ENCODE peak calls at places on chromosome 21, in four cellular contexts. One of them, this sample, is unnamed.

GRCh38 chr21:19034041-19034440 is 630.5 kb upstream of the TMPRSS15 start:
- DNase-seq in posterior cingulate gyrus: no peak
- DNase-seq in heart left ventricle: no peak
- DNase-seq in left cardiac atrium: no peak
- DNase-seq in this sample: no peak

GRCh38 chr21:31875424-31876097 is 2.7 kb downstream of the HUNK start:
- DNase-seq in heart left ventricle: no peak
- DNase-seq in left cardiac atrium: no peak
- DNase-seq in posterior cingulate gyrus: no peak
- DNase-seq in this sample: no peak

GRCh38 chr21:46093668-46094400 is 4.1 kb upstream of the COL6A2 start:
- DNase-seq in left cardiac atrium: no peak
- DNase-seq in heart left ventricle: no peak
- DNase-seq in posterior cingulate gyrus: no peak
- DNase-seq in this sample: no peak

GRCh38 chr21:33510826-33511225 is 19.3 kb upstream of the DNAJC28 start:
- DNase-seq in heart left ventricle: no peak
- DNase-seq in left cardiac atrium: no peak
- DNase-seq in posterior cingulate gyrus: no peak
- DNase-seq in this sample: no peak

GRCh38 chr21:44533121-44533890 is 6.7 kb downstream of the KRTAP10-1 start:
- DNase-seq in heart left ventricle: no peak
- DNase-seq in left cardiac atrium: no peak
- DNase-seq in posterior cingulate gyrus: no peak
- DNase-seq in this sample: no peak

GRCh38 chr21:41360072-41360821 is 1.6 kb upstream of the MX2 start:
- DNase-seq in posterior cingulate gyrus: no peak
- DNase-seq in heart left ventricle: no peak
- DNase-seq in left cardiac atrium: peak; percentile 68
- DNase-seq in this sample: no peak

GRCh38 chr21:35831230-35831629 is 229.1 kb downstream of the SETD4 start:
- DNase-seq in posterior cingulate gyrus: no peak
- DNase-seq in heart left ventricle: no peak
- DNase-seq in left cardiac atrium: no peak
- DNase-seq in this sample: no peak

GRCh38 chr21:44354775-44355771 is 1.7 kb downstream of the TRPM2 start:
- DNase-seq in posterior cingulate gyrus: no peak
- DNase-seq in left cardiac atrium: no peak
- DNase-seq in heart left ventricle: no peak
- DNase-seq in this sample: no peak

GRCh38 chr21:15058718-15059316 is 6.0 kb downstream of the NRIP1 start:
- DNase-seq in heart left ventricle: no peak
- DNase-seq in posterior cingulate gyrus: no peak
- DNase-seq in left cardiac atrium: no peak
- DNase-seq in this sample: no peak

GRCh38 chr21:32613436-32614043 is 1.4 kb upstream of the CFAP298 start:
- DNase-seq in heart left ventricle: no peak
- DNase-seq in posterior cingulate gyrus: no peak
- DNase-seq in left cardiac atrium: no peak
- DNase-seq in this sample: no peak

GRCh38 chr21:42414928-42415769 is 11.4 kb downstream of the UBASH3A start:
- DNase-seq in left cardiac atrium: peak; percentile 33
- DNase-seq in posterior cingulate gyrus: no peak
- DNase-seq in heart left ventricle: no peak
- DNase-seq in this sample: peak; percentile 37

GRCh38 chr21:44951186-44951915 is 11.5 kb downstream of the SLX9 start:
- DNase-seq in heart left ventricle: no peak
- DNase-seq in left cardiac atrium: peak; percentile 20
- DNase-seq in posterior cingulate gyrus: no peak
- DNase-seq in this sample: no peak

GRCh38 chr21:45525910-45526306 is 16.3 kb downstream of the SLC19A1 start:
- DNase-seq in posterior cingulate gyrus: no peak
- DNase-seq in left cardiac atrium: peak; percentile 11
- DNase-seq in heart left ventricle: no peak
- DNase-seq in this sample: no peak

GRCh38 chr21:46168659-46169386 is 13.4 kb upstream of the FTCD start:
- DNase-seq in posterior cingulate gyrus: peak; percentile 5
- DNase-seq in left cardiac atrium: no peak
- DNase-seq in heart left ventricle: no peak
- DNase-seq in this sample: peak; percentile 4

GRCh38 chr21:28445081-28445830 is 547.4 kb downstream of the LTN1 start:
- DNase-seq in posterior cingulate gyrus: no peak
- DNase-seq in heart left ventricle: no peak
- DNase-seq in left cardiac atrium: no peak
- DNase-seq in this sample: no peak

GRCh38 chr21:36719614-36720013 is 20.7 kb downstream of the SIM2 start:
- DNase-seq in left cardiac atrium: no peak
- DNase-seq in heart left ventricle: no peak
- DNase-seq in posterior cingulate gyrus: no peak
- DNase-seq in this sample: no peak

GRCh38 chr21:35801388-35801787 is 258.9 kb downstream of the SETD4 start:
- DNase-seq in posterior cingulate gyrus: no peak
- DNase-seq in heart left ventricle: no peak
- DNase-seq in left cardiac atrium: no peak
- DNase-seq in this sample: no peak

GRCh38 chr21:42350899-42351543 is at the start of gene TFF2:
- DNase-seq in posterior cingulate gyrus: no peak
- DNase-seq in left cardiac atrium: no peak
- DNase-seq in heart left ventricle: no peak
- DNase-seq in this sample: no peak

GRCh38 chr21:26550357-26550756 is 22.7 kb downstream of the CYYR1 start:
- DNase-seq in left cardiac atrium: no peak
- DNase-seq in heart left ventricle: no peak
- DNase-seq in posterior cingulate gyrus: no peak
- DNase-seq in this sample: no peak

GRCh38 chr21:17458279-17458678 is 54.6 kb upstream of the CXADR start:
- DNase-seq in heart left ventricle: no peak
- DNase-seq in left cardiac atrium: no peak
- DNase-seq in posterior cingulate gyrus: no peak
- DNase-seq in this sample: no peak

GRCh38 chr21:33099131-33099530 is 29.2 kb downstream of the OLIG1 start:
- DNase-seq in posterior cingulate gyrus: no peak
- DNase-seq in heart left ventricle: no peak
- DNase-seq in left cardiac atrium: no peak
- DNase-seq in this sample: no peak

GRCh38 chr21:32329776-32330175 is 31.1 kb downstream of the MRAP start:
- DNase-seq in posterior cingulate gyrus: no peak
- DNase-seq in left cardiac atrium: no peak
- DNase-seq in heart left ventricle: no peak
- DNase-seq in this sample: no peak

GRCh38 chr21:33434770-33435360 is 31.7 kb downstream of the IFNGR2 start:
- DNase-seq in left cardiac atrium: no peak
- DNase-seq in heart left ventricle: no peak
- DNase-seq in posterior cingulate gyrus: no peak
- DNase-seq in this sample: no peak

GRCh38 chr21:27423073-27423472 is 456.2 kb upstream of the ADAMTS5 start:
- DNase-seq in heart left ventricle: peak; percentile 53
- DNase-seq in posterior cingulate gyrus: no peak
- DNase-seq in left cardiac atrium: peak; percentile 67
- DNase-seq in this sample: peak; percentile 53

GRCh38 chr21:34018185-34018584 is 55.2 kb upstream of the MRPS6 start:
- DNase-seq in posterior cingulate gyrus: no peak
- DNase-seq in left cardiac atrium: no peak
- DNase-seq in heart left ventricle: no peak
- DNase-seq in this sample: no peak

GRCh38 chr21:38179504-38179900 is 77.3 kb upstream of the KCNJ15 start:
- DNase-seq in heart left ventricle: no peak
- DNase-seq in left cardiac atrium: no peak
- DNase-seq in posterior cingulate gyrus: no peak
- DNase-seq in this sample: no peak

GRCh38 chr21:46264690-46265144 is 20.7 kb downstream of the MCM3AP start:
- DNase-seq in heart left ventricle: no peak
- DNase-seq in posterior cingulate gyrus: no peak
- DNase-seq in left cardiac atrium: no peak
- DNase-seq in this sample: no peak

GRCh38 chr21:18812308-18812707 is 408.7 kb upstream of the TMPRSS15 start:
- DNase-seq in heart left ventricle: no peak
- DNase-seq in left cardiac atrium: no peak
- DNase-seq in posterior cingulate gyrus: no peak
- DNase-seq in this sample: no peak

GRCh38 chr21:42044871-42045495 is 26.1 kb upstream of the UMODL1 start:
- DNase-seq in left cardiac atrium: no peak
- DNase-seq in heart left ventricle: no peak
- DNase-seq in posterior cingulate gyrus: no peak
- DNase-seq in this sample: no peak

GRCh38 chr21:20313013-20313412 is 685.2 kb upstream of the NCAM2 start:
- DNase-seq in heart left ventricle: no peak
- DNase-seq in posterior cingulate gyrus: no peak
- DNase-seq in left cardiac atrium: no peak
- DNase-seq in this sample: no peak

GRCh38 chr21:42059721-42060120 is 11.4 kb upstream of the UMODL1 start:
- DNase-seq in posterior cingulate gyrus: no peak
- DNase-seq in heart left ventricle: no peak
- DNase-seq in left cardiac atrium: no peak
- DNase-seq in this sample: no peak

GRCh38 chr21:33135925-33136324 is 66.0 kb downstream of the OLIG1 start:
- DNase-seq in left cardiac atrium: no peak
- DNase-seq in heart left ventricle: no peak
- DNase-seq in posterior cingulate gyrus: no peak
- DNase-seq in this sample: no peak

GRCh38 chr21:45886610-45887026 is 95.0 kb upstream of the COL6A1 start:
- DNase-seq in left cardiac atrium: peak; percentile 28
- DNase-seq in heart left ventricle: no peak
- DNase-seq in posterior cingulate gyrus: no peak
- DNase-seq in this sample: no peak

GRCh38 chr21:32392880-32393676 is at the start of gene URB1:
- DNase-seq in posterior cingulate gyrus: peak; percentile 95
- DNase-seq in left cardiac atrium: peak; percentile 95
- DNase-seq in heart left ventricle: peak; percentile 94
- DNase-seq in this sample: peak; percentile 95

GRCh38 chr21:37562920-37563640 is 196.5 kb downstream of the DYRK1A start:
- DNase-seq in left cardiac atrium: peak; percentile 44
- DNase-seq in heart left ventricle: no peak
- DNase-seq in posterior cingulate gyrus: peak; percentile 19
- DNase-seq in this sample: peak; percentile 26

GRCh38 chr21:31752352-31752751 is 20.4 kb upstream of the SCAF4 start:
- DNase-seq in heart left ventricle: no peak
- DNase-seq in posterior cingulate gyrus: no peak
- DNase-seq in left cardiac atrium: no peak
- DNase-seq in this sample: no peak

GRCh38 chr21:45073301-45074047 is 906 bp upstream of the ADARB1 start:
- DNase-seq in posterior cingulate gyrus: no peak
- DNase-seq in left cardiac atrium: peak; percentile 47
- DNase-seq in heart left ventricle: no peak
- DNase-seq in this sample: peak; percentile 63

GRCh38 chr21:27429612-27430361 is 462.9 kb upstream of the ADAMTS5 start:
- DNase-seq in left cardiac atrium: no peak
- DNase-seq in posterior cingulate gyrus: no peak
- DNase-seq in heart left ventricle: peak; percentile 28
- DNase-seq in this sample: no peak

GRCh38 chr21:42665026-42665425 is 11.6 kb downstream of the PDE9A start:
- DNase-seq in heart left ventricle: no peak
- DNase-seq in left cardiac atrium: no peak
- DNase-seq in posterior cingulate gyrus: no peak
- DNase-seq in this sample: no peak